ENCODE peak calls at places on chromosomes 6 and 20, in eight cellular contexts. L is MM.1S; B is lower leg skin; F is NCI-H774; V is stomach; D is stimulated activated CD4-positive, alpha-beta T cell treated with anti-CD3 and anti-CD28 coated beads, Interleukin-4, amount 100 ng/mL, for 48 hours; P is NCI-H524; T is amygdala. W is an unnamed sample.

GRCh38 chr6:99613705-99614429 is 7.2 kb downstream of the PRDM13 start:
- DNase-seq in T (no peak), L (peak), V (no peak), F (peak), B (no peak), D (no peak), P (peak), W (no peak)

GRCh38 chr6:32436995-32437836 is 2.5 kb upstream of the HLA-DRA start:
- DNase-seq in V (no peak), L (peak), F (no peak), T (no peak), P (no peak), D (no peak), B (no peak), W (peak)

GRCh38 chr6:152184573-152185157 is 377.2 kb downstream of the ESR1 start:
- DNase-seq in V (no peak), T (no peak), L (peak), F (no peak), P (no peak), D (no peak), B (no peak), W (no peak)

GRCh38 chr20:56343861-56344381 is 14.9 kb upstream of the FAM210B start:
- DNase-seq in L (peak), D (peak), T (peak), F (no peak), B (no peak), V (peak), P (peak), W (peak)

GRCh38 chr6:31187780-31188194 is 17.3 kb upstream of the POU5F1 start:
- DNase-seq in B (no peak), P (no peak), T (no peak), V (no peak), F (no peak), L (no peak), D (no peak), W (no peak)

GRCh38 chr20:50320005-50320909 is 129.6 kb downstream of the CEBPB start:
- DNase-seq in L (no peak), B (peak), T (no peak), F (no peak), V (no peak), P (no peak), D (no peak), W (no peak)

GRCh38 chr6:132446136-132446535 is 44.9 kb upstream of the MOXD1 start:
- DNase-seq in L (no peak), P (no peak), V (no peak), T (no peak), B (no peak), F (no peak), D (no peak), W (no peak)

GRCh38 chr20:25205277-25206062 is 10.0 kb downstream of the ENTPD6 start:
- DNase-seq in F (no peak), V (peak), L (no peak), D (no peak), B (peak), T (no peak), P (no peak), W (no peak)

GRCh38 chr6:104161960-104162669 is 697.6 kb downstream of the HACE1 start:
- DNase-seq in V (no peak), B (no peak), F (no peak), L (no peak), D (no peak), T (no peak), P (no peak), W (no peak)

GRCh38 chr6:15887491-15888461 is 224.9 kb upstream of the DTNBP1 start:
- DNase-seq in P (no peak), V (no peak), B (no peak), D (no peak), F (no peak), L (no peak), T (peak), W (no peak)

GRCh38 chr6:119587537-119587936 is 238.0 kb upstream of the MAN1A1 start:
- DNase-seq in B (no peak), V (no peak), P (no peak), D (no peak), F (no peak), T (no peak), L (no peak), W (no peak)

GRCh38 chr6:160510199-160510598 is 153.9 kb downstream of the LPA start:
- DNase-seq in L (no peak), F (no peak), B (no peak), T (no peak), V (no peak), P (no peak), D (no peak), W (no peak)

W was measured in GM19239.